ENCODE peak calls at places on chromosomes 12 and 14, in seven cellular contexts. J is dorsolateral prefrontal cortex; H is CD8-positive, alpha-beta T cell; Z is GM23248; D is upper lobe of right lung; Q is A549; G is HepG2. B is an unnamed sample.

GRCh38 chr14:35349966-35350365 is 54.6 kb downstream of the NFKBIA start:
- DNase-seq in H (no peak), D (no peak), G (no peak), Z (no peak), J (no peak), Q (no peak), B (no peak)

GRCh38 chr12:122322501-122322900 is 56.2 kb upstream of the VPS33A start:
- DNase-seq in G (no peak), Z (peak), D (no peak), Q (no peak), H (no peak), J (no peak), B (no peak)

GRCh38 chr12:122081697-122082221 is 3.2 kb downstream of the MLXIP start:
- DNase-seq in H (peak), Q (no peak), J (no peak), Z (peak), G (no peak), D (peak), B (no peak)

GRCh38 chr14:92397140-92397815 is 74.3 kb downstream of the SLC24A4 start:
- DNase-seq in G (no peak), H (no peak), Z (peak), J (peak), D (no peak), Q (peak), B (no peak)

GRCh38 chr14:65748796-65749195 is 336.3 kb downstream of the FUT8 start:
- DNase-seq in J (no peak), G (no peak), D (no peak), Z (no peak), Q (no peak), H (no peak), B (no peak)

GRCh38 chr12:57585156-57585555 is 5.8 kb upstream of the PIP4K2C start:
- DNase-seq in G (no peak), J (no peak), Q (no peak), Z (no peak), H (no peak), D (no peak), B (no peak)

GRCh38 chr14:103031566-103031911 is 25.8 kb downstream of the CDC42BPB start:
- DNase-seq in G (no peak), H (no peak), J (no peak), Q (no peak), Z (no peak), D (no peak), B (peak)

GRCh38 chr14:106286697-106287290 is 760.4 kb downstream of the TMEM121 start:
- DNase-seq in G (no peak), Q (peak), J (no peak), H (peak), Z (no peak), D (no peak), B (no peak)

GRCh38 chr14:99718031-99718810 is 34.1 kb downstream of the CYP46A1 start:
- DNase-seq in D (no peak), Q (no peak), J (no peak), H (no peak), G (no peak), Z (no peak), B (peak)

GRCh38 chr14:29217813-29218450 is 451.3 kb downstream of the FOXG1 start:
- DNase-seq in D (no peak), Q (no peak), Z (no peak), H (no peak), G (peak), J (no peak), B (no peak)

GRCh38 chr14:105051182-105052109 is 13.8 kb downstream of the GPR132 start:
- DNase-seq in H (no peak), D (no peak), Z (no peak), J (no peak), Q (no peak), G (no peak), B (peak)

GRCh38 chr12:122499991-122500684 is 594 bp downstream of the ZCCHC8 start:
- DNase-seq in Q (peak), H (peak), Z (peak), J (peak), G (peak), D (peak), B (no peak)

GRCh38 chr14:68145539-68145938 is 326.0 kb downstream of the RAD51B start:
- DNase-seq in H (no peak), Q (no peak), J (no peak), G (no peak), D (no peak), Z (peak), B (no peak)

GRCh38 chr14:68144051-68144681 is 324.6 kb downstream of the RAD51B start:
- DNase-seq in Z (peak), D (no peak), J (no peak), G (peak), Q (peak), H (no peak), B (no peak)

GRCh38 chr14:68146812-68147211 is 327.2 kb downstream of the RAD51B start:
- DNase-seq in J (no peak), H (no peak), G (no peak), Z (peak), Q (peak), D (no peak), B (no peak)

GRCh38 chr14:68143341-68143807 is 323.8 kb downstream of the RAD51B start:
- DNase-seq in Z (peak), Q (peak), H (no peak), G (no peak), D (no peak), J (peak), B (no peak)

DNA sequence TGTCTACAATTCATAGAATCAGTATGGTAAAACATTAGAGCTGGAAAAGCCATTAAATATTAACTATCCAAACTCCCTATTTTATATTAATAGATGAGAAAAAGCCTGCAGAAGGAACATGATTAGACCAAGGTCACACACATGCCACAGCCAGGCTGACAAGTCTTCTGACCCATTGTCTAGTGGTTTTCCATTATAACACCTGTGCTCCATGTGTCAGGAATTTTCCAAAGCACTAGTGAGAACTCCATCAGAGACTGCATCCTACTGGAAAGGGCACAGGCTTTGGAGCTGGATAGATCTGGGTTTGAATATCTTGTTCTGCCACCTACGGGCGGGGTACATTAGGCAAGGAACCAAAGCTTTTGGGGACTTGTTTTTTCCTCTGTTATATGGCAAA is 325.5 kb downstream of the RAD51B start:
- DNase-seq in G (no peak), Q (peak), H (no peak), J (no peak), Z (no peak), D (no peak), B (no peak)
- H3K27ac ChIP-seq in G (no peak), Q (peak), H (no peak), J (no peak), Z (no peak), D (peak), B (peak)

DNA sequence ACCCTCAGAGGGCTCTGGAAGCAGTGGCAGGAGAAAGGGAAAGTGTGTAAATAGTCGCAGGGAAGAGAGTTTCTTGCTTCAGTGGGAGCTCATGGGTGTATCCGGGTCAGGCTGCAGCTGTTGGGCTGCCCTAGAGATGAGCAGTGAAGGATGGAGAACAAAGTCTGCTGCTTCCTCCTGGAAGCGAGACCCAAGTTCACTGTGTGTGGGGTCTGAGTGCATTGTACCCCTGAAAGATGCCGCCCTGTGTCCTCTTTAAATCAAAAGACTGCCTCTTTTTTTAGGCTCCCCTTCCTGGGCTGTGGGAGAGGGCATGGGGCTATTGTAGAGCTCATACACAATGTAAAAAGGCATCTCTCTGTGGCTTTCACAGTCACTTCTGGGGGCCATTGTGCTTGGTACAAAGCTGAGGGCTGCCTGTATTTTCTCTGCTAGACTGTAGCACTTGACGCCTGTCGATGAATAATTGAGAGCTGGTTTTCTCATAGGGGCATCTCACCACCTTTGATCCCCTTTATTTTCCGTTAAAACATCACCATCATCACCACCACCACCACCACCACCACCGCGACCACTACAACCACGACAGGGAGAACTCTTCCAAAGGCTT is 16.7 kb downstream of the CHST11 start:
- DNase-seq in G (no peak), Z (no peak), D (no peak), H (no peak), Q (no peak), J (no peak), B (no peak)
- H3K27ac ChIP-seq in G (no peak), Z (no peak), D (no peak), H (no peak), Q (no peak), J (no peak), B (no peak)

DNA sequence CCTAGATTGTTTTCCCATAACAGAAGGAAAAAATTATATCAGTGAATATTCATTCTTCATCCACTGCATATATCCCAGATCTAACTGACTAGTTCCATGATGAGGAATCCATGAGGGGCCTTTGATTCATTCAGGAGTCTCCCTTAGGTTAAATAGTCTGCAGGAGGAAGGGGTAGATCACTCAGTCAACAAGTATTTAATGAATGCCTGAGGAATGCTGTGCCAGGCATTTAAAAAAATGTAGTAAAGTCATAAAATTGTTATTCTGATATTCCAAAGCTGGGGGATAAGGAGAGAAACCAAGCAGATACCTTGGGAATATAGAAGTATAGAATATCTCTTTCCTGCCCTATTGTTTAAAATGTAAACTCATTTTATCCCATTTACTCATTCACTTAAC is 216.2 kb upstream of the CAND1 start:
- DNase-seq in J (no peak), Z (no peak), Q (no peak), D (no peak), H (no peak), G (no peak), B (no peak)
- H3K27ac ChIP-seq in J (no peak), Z (no peak), Q (no peak), D (no peak), H (no peak), G (no peak), B (peak)

GRCh38 chr14:55133416-55133815 is 4.4 kb downstream of the LGALS3 start:
- DNase-seq in Q (no peak), G (no peak), J (no peak), Z (peak), H (no peak), D (no peak), B (no peak)
- H3K27ac ChIP-seq in Q (no peak), G (no peak), J (no peak), Z (peak), H (no peak), D (no peak), B (no peak)

B was measured in RWPE2.